ENCODE peak calls at places on chromosomes 3 and 15, in four cellular contexts. B, Z, E and N are unnamed samples.

GRCh38 chr3:179401561-179401960 is 49.7 kb downstream of the GNB4 start:
- DNase-seq in Z (no peak), E (no peak), B (no peak), N (no peak)

GRCh38 chr15:77094397-77095030 is 23.6 kb upstream of the TSPAN3 start:
- DNase-seq in E (no peak), B (no peak), Z (no peak), N (no peak)

GRCh38 chr3:62220616-62221015 is 152.7 kb downstream of the FEZF2 start:
- DNase-seq in Z (no peak), B (no peak), E (peak), N (no peak)

GRCh38 chr3:162112719-162113118 is 616.1 kb downstream of the OTOL1 start:
- DNase-seq in Z (no peak), B (no peak), E (no peak), N (no peak)

GRCh38 chr3:45029661-45030060 is 3.6 kb downstream of the CLEC3B start:
- DNase-seq in E (no peak), Z (no peak), B (no peak), N (peak)

GRCh38 chr15:64858136-64858535 is 16.4 kb downstream of the PLEKHO2 start:
- DNase-seq in B (no peak), E (no peak), Z (no peak), N (no peak)

GRCh38 chr3:158718490-158719170 is 13.6 kb downstream of the RARRES1 start:
- DNase-seq in E (no peak), Z (peak), B (no peak), N (peak)

GRCh38 chr15:73564255-73564654 is 68.9 kb downstream of the NPTN start:
- DNase-seq in B (peak), Z (peak), E (no peak), N (peak)

GRCh38 chr15:29106551-29107290 is 162.9 kb downstream of the NSMCE3 start:
- DNase-seq in B (no peak), E (no peak), Z (no peak), N (no peak)

GRCh38 chr3:139518296-139518695 is 21.2 kb downstream of the RBP1 start:
- DNase-seq in Z (no peak), B (no peak), E (no peak), N (no peak)

GRCh38 chr3:68787227-68787626 is 145.1 kb downstream of the TAFA4 start:
- DNase-seq in Z (no peak), E (no peak), B (no peak), N (no peak)

DNA sequence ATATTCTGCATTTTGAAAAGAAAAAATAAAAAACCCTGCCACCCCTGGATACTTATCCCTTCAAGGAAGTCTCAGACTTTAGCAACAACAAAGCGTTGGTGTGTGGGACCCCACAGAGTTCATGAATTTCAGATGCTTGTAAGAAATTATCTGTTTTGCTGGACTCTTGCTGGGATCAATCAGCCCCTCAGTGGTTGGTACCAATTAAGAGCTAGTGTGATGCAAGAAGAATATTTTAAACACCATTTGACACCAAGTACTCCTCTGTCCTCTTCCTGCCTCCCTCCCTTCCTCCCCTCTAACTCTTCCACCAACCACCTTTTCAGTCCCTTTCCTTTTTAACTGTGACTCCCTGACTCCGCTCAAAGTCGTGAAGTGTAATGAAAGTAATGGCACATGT is 51.5 kb downstream of the SST start:
- DNase-seq in Z (no peak), E (no peak), B (no peak), N (no peak)
- TF ChIP-seq SMC3 in Z (no peak), E (no peak), B (no peak), N (no peak)

GRCh38 chr3:59046839-59047238 is 3.0 kb downstream of the CFAP20DC start:
- DNase-seq in Z (no peak), E (no peak), B (no peak), N (no peak)

GRCh38 chr3:59052803-59053411 is 3.1 kb upstream of the CFAP20DC start:
- DNase-seq in B (no peak), Z (peak), E (peak), N (peak)

DNA sequence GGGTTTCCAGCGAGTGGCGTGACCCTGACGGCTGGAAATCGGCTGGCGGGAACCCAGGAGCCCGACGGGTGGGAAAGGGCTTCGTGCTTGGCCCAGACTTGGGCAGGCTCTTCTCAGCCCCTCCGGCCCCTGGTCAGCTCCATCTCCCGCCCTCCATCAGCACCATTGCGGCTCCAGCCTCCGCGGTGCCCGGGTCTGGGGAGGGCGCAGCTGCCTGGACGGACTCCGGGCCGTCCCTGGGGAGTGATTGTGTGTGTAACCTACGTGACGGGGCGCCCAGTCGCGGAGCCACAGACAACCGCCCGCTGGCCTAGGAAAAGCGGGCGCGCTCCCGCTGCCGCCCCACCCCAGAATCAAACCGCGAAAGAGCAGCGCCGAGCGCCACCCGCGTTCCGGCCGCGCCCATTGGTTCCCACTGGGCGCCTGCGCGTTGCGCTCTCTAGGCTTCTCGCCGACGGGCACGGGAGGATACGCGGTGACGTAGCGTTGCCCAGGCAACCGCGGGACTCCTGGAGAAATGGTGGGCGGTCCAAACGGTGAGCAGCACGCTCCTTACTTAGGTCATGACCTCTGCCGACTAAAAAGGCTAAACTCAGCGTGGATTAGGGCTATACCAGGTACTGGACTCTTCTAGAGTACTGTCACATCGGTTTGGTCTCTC is at the start of gene CFAP20DC:
- DNase-seq in E (peak), B (peak), Z (peak), N (peak)
- TF ChIP-seq POLR2A in E (no peak), B (peak), Z (peak), N (peak)

GRCh38 chr3:136690611-136691010 is 61.6 kb downstream of the STAG1 start:
- DNase-seq in Z (no peak), E (no peak), B (peak), N (no peak)
- TF ChIP-seq SMC3 in Z (no peak), E (no peak), B (no peak), N (no peak)

GRCh38 chr15:40845036-40845435 is 1.2 kb downstream of the SPINT1 start:
- DNase-seq in Z (no peak), B (no peak), E (no peak), N (no peak)

GRCh38 chr15:40843183-40843884 is 514 bp upstream of the SPINT1 start:
- DNase-seq in Z (no peak), E (no peak), B (no peak), N (no peak)

GRCh38 chr15:40845511-40846284 is 1.9 kb downstream of the SPINT1 start:
- DNase-seq in E (peak), B (peak), Z (no peak), N (no peak)

GRCh38 chr15:40844543-40844981 is 714 bp downstream of the SPINT1 start:
- DNase-seq in E (no peak), Z (no peak), B (no peak), N (no peak)

GRCh38 chr15:40843885-40844542 is at the start of gene SPINT1:
- DNase-seq in E (no peak), B (peak), Z (no peak), N (no peak)
- TF ChIP-seq POLR2A in E (no peak), B (no peak), Z (no peak), N (no peak)

DNA sequence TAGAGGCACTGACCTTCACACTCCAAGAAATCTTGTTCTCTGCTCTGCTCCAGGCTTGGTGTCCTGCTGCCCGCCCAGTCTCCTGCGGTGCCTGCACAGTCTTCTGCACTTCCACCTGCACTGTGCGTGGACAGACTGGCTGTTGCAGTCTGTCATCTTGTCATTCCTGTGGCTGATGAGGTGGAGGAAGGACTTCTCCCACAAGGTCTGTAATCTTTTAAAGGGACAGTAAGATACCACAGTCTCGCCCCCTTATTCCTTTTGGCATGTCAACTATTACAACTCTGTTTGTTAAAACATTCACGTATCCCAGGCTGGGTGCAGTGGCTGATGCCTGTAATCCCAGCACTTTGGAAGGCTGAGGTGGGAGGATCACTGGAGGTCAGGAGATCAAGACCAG is 54.1 kb upstream of the IGF2BP2 start:
- DNase-seq in E (no peak), Z (no peak), B (no peak), N (no peak)
- TF ChIP-seq SMC3 in E (no peak), Z (no peak), B (no peak), N (no peak)

GRCh38 chr3:132659370-132660055 is at the start of gene ACAD11:
- DNase-seq in B (peak), E (peak), Z (peak), N (peak)

GRCh38 chr3:132661120-132661519 is 991 bp downstream of the UBA5 start:
- DNase-seq in E (no peak), Z (no peak), B (no peak), N (no peak)

GRCh38 chr3:132660745-132661067 is 577 bp downstream of the UBA5 start:
- DNase-seq in B (no peak), E (no peak), Z (no peak), N (peak)

GRCh38 chr3:132659000-132659369 is 624 bp downstream of the ACAD11 start:
- DNase-seq in B (peak), Z (no peak), E (no peak), N (no peak)

GRCh38 chr3:132660056-132660744 is at the start of gene UBA5:
- DNase-seq in B (peak), Z (peak), E (peak), N (peak)
- TF ChIP-seq POLR2A in B (peak), Z (peak), E (peak), N (peak)